ENCODE peak calls at places on chromosomes 2 and 18, in nine cellular contexts. J is Daoy; X is CD8-positive, alpha-beta memory T cell; M is HFFc6; R is NCI-H774; E is uterus; B is activated T-cell treated with anti-CD3 and anti-CD28 coated beads for 24 hours; V is stimulated activated CD8-positive, alpha-beta memory T cell treated with anti-CD3 and anti-CD28 coated beads, Interleukin-12 subunit alpha, Interleukin-12 subunit beta, amount 100 ng/mL, for 4 hours; L is GM04503. U is an unnamed sample.

GRCh38 chr2:207767461-207768167 is 2.1 kb downstream of the FZD5 start:
- DNase-seq in J (peak), X (peak), M (no peak), R (no peak), E (peak), B (no peak), V (no peak), L (no peak), U (no peak)

GRCh38 chr18:8969639-8970378 is 132.7 kb upstream of the NDUFV2 start:
- DNase-seq in J (no peak), X (no peak), M (peak), R (no peak), E (no peak), B (no peak), V (no peak), L (no peak), U (no peak)

GRCh38 chr2:148922776-148923175 is 47.7 kb downstream of the KIF5C start:
- DNase-seq in J (no peak), X (no peak), M (no peak), R (no peak), E (no peak), B (no peak), V (no peak), L (no peak), U (no peak)

GRCh38 chr2:183078163-183078466 is 432 bp upstream of the DUSP19 start:
- DNase-seq in J (no peak), X (no peak), M (peak), R (no peak), E (no peak), B (no peak), V (no peak), L (no peak), U (no peak)

GRCh38 chr18:45820144-45820745 is 5.2 kb upstream of the SIGLEC15 start:
- DNase-seq in J (no peak), X (no peak), M (no peak), R (no peak), E (no peak), B (no peak), V (no peak), L (no peak), U (no peak)

GRCh38 chr2:127675335-127676261 is at the start of gene LIMS2:
- DNase-seq in J (peak), X (no peak), M (peak), R (no peak), E (peak), B (no peak), V (no peak), L (peak), U (no peak)

GRCh38 chr2:177303939-177304338 is 39.4 kb upstream of the NFE2L2 start:
- DNase-seq in J (no peak), X (no peak), M (no peak), R (no peak), E (no peak), B (no peak), V (no peak), L (no peak), U (no peak)

GRCh38 chr18:62576858-62577512 is 54.2 kb downstream of the ZCCHC2 start:
- DNase-seq in J (no peak), X (no peak), M (no peak), R (no peak), E (no peak), B (no peak), V (no peak), L (no peak), U (no peak)

GRCh38 chr2:1548910-1549673 is 135.8 kb downstream of the TPO start:
- DNase-seq in J (no peak), X (no peak), M (peak), R (no peak), E (no peak), B (no peak), V (no peak), L (no peak), U (no peak)

GRCh38 chr2:212392048-212392447 is 146.6 kb downstream of the ERBB4 start:
- DNase-seq in J (peak), X (no peak), M (peak), R (no peak), E (no peak), B (no peak), V (no peak), L (peak), U (no peak)

GRCh38 chr18:13247506-13247905 is 28.9 kb downstream of the LDLRAD4 start:
- DNase-seq in J (no peak), X (no peak), M (no peak), R (no peak), E (no peak), B (no peak), V (no peak), L (no peak), U (no peak)

GRCh38 chr18:68436485-68436884 is 278.4 kb downstream of the TMX3 start:
- DNase-seq in J (no peak), X (no peak), M (peak), R (no peak), E (no peak), B (no peak), V (no peak), L (no peak), U (no peak)

GRCh38 chr2:119371111-119371510 is 4.3 kb downstream of the DBI start:
- DNase-seq in J (no peak), X (no peak), M (no peak), R (no peak), E (no peak), B (no peak), V (no peak), L (no peak), U (no peak)

GRCh38 chr18:35267161-35267651 is 22.8 kb downstream of the ZSCAN30 start:
- DNase-seq in J (no peak), X (peak), M (no peak), R (peak), E (peak), B (peak), V (peak), L (no peak), U (peak)

GRCh38 chr2:134333646-134334189 is 79.8 kb downstream of the MGAT5 start:
- DNase-seq in J (no peak), X (no peak), M (no peak), R (no peak), E (no peak), B (no peak), V (no peak), L (no peak), U (no peak)

GRCh38 chr2:120759543-120760331 is 24.1 kb downstream of the GLI2 start:
- DNase-seq in J (no peak), X (no peak), M (no peak), R (no peak), E (peak), B (no peak), V (no peak), L (no peak), U (no peak)

GRCh38 chr2:54065411-54065810 is 50.0 kb upstream of the ACYP2 start:
- DNase-seq in J (peak), X (no peak), M (peak), R (no peak), E (no peak), B (no peak), V (no peak), L (peak), U (no peak)